ENCODE peak calls at places on chromosome 13, in nine cellular contexts. One of them, this sample, is unnamed.

GRCh38 chr13:32537580-32538233 is 888 bp downstream of the N4BP2L2 start:
- DNase-seq in stimulated activated CD8-positive, alpha-beta memory T cell treated with anti-CD3 and anti-CD28 coated beads, Interleukin-12 subunit alpha, Interleukin-12 subunit beta, amount 100 ng/mL, for 4 hours: peak; percentile 6
- DNase-seq in neural crest cell: peak; percentile 5
- DNase-seq in EL: peak; percentile 22
- DNase-seq in retinal pigment epithelial cell: no peak
- DNase-seq in pons: peak; percentile 9
- DNase-seq in GM20000: no peak
- DNase-seq in Karpas-422: no peak
- DNase-seq in NCI-H1092 treated with DMSO at 0.1 percent for 48 hours: no peak
- DNase-seq in this sample: no peak

GRCh38 chr13:72521965-72522661 is 205.3 kb downstream of the MZT1 start:
- DNase-seq in stimulated activated CD8-positive, alpha-beta memory T cell treated with anti-CD3 and anti-CD28 coated beads, Interleukin-12 subunit alpha, Interleukin-12 subunit beta, amount 100 ng/mL, for 4 hours: no peak
- DNase-seq in neural crest cell: no peak
- DNase-seq in EL: no peak
- DNase-seq in retinal pigment epithelial cell: no peak
- DNase-seq in pons: no peak
- DNase-seq in GM20000: no peak
- DNase-seq in Karpas-422: no peak
- DNase-seq in NCI-H1092 treated with DMSO at 0.1 percent for 48 hours: no peak
- DNase-seq in this sample: no peak

GRCh38 chr13:110628952-110629701 is 13.8 kb downstream of the NAXD start:
- DNase-seq in stimulated activated CD8-positive, alpha-beta memory T cell treated with anti-CD3 and anti-CD28 coated beads, Interleukin-12 subunit alpha, Interleukin-12 subunit beta, amount 100 ng/mL, for 4 hours: no peak
- DNase-seq in neural crest cell: no peak
- DNase-seq in EL: no peak
- DNase-seq in retinal pigment epithelial cell: no peak
- DNase-seq in pons: no peak
- DNase-seq in GM20000: no peak
- DNase-seq in Karpas-422: no peak
- DNase-seq in NCI-H1092 treated with DMSO at 0.1 percent for 48 hours: no peak
- DNase-seq in this sample: no peak

GRCh38 chr13:80361298-80361697 is 20.4 kb upstream of the SPRY2 start:
- DNase-seq in stimulated activated CD8-positive, alpha-beta memory T cell treated with anti-CD3 and anti-CD28 coated beads, Interleukin-12 subunit alpha, Interleukin-12 subunit beta, amount 100 ng/mL, for 4 hours: no peak
- DNase-seq in neural crest cell: no peak
- DNase-seq in EL: no peak
- DNase-seq in retinal pigment epithelial cell: no peak
- DNase-seq in pons: no peak
- DNase-seq in GM20000: no peak
- DNase-seq in Karpas-422: no peak
- DNase-seq in NCI-H1092 treated with DMSO at 0.1 percent for 48 hours: no peak
- DNase-seq in this sample: no peak

GRCh38 chr13:77919351-77920294 is 992 bp upstream of the EDNRB start:
- DNase-seq in stimulated activated CD8-positive, alpha-beta memory T cell treated with anti-CD3 and anti-CD28 coated beads, Interleukin-12 subunit alpha, Interleukin-12 subunit beta, amount 100 ng/mL, for 4 hours: no peak
- DNase-seq in neural crest cell: peak; percentile 40
- DNase-seq in EL: peak; percentile 3
- DNase-seq in retinal pigment epithelial cell: no peak
- DNase-seq in pons: peak; percentile 37
- DNase-seq in GM20000: no peak
- DNase-seq in Karpas-422: no peak
- DNase-seq in NCI-H1092 treated with DMSO at 0.1 percent for 48 hours: peak; percentile 56
- DNase-seq in this sample: peak; percentile 18

GRCh38 chr13:37736040-37736439 is 133.5 kb downstream of the TRPC4 start:
- DNase-seq in stimulated activated CD8-positive, alpha-beta memory T cell treated with anti-CD3 and anti-CD28 coated beads, Interleukin-12 subunit alpha, Interleukin-12 subunit beta, amount 100 ng/mL, for 4 hours: no peak
- DNase-seq in neural crest cell: no peak
- DNase-seq in EL: no peak
- DNase-seq in retinal pigment epithelial cell: no peak
- DNase-seq in pons: no peak
- DNase-seq in GM20000: no peak
- DNase-seq in Karpas-422: no peak
- DNase-seq in NCI-H1092 treated with DMSO at 0.1 percent for 48 hours: no peak
- DNase-seq in this sample: peak; percentile 36

GRCh38 chr13:26051231-26052135 is at the start of gene SHISA2:
- DNase-seq in stimulated activated CD8-positive, alpha-beta memory T cell treated with anti-CD3 and anti-CD28 coated beads, Interleukin-12 subunit alpha, Interleukin-12 subunit beta, amount 100 ng/mL, for 4 hours: peak; percentile 32
- DNase-seq in neural crest cell: peak; percentile 30
- DNase-seq in EL: peak; percentile 47
- DNase-seq in retinal pigment epithelial cell: no peak
- DNase-seq in pons: no peak
- DNase-seq in GM20000: peak; percentile 67
- DNase-seq in Karpas-422: no peak
- DNase-seq in NCI-H1092 treated with DMSO at 0.1 percent for 48 hours: peak; percentile 73
- DNase-seq in this sample: peak; percentile 82

GRCh38 chr13:97259787-97260641 is 37.9 kb downstream of the MBNL2 start:
- DNase-seq in stimulated activated CD8-positive, alpha-beta memory T cell treated with anti-CD3 and anti-CD28 coated beads, Interleukin-12 subunit alpha, Interleukin-12 subunit beta, amount 100 ng/mL, for 4 hours: no peak
- DNase-seq in neural crest cell: no peak
- DNase-seq in EL: peak; percentile 69
- DNase-seq in retinal pigment epithelial cell: no peak
- DNase-seq in pons: no peak
- DNase-seq in GM20000: no peak
- DNase-seq in Karpas-422: no peak
- DNase-seq in NCI-H1092 treated with DMSO at 0.1 percent for 48 hours: no peak
- DNase-seq in this sample: no peak

GRCh38 chr13:58300224-58300623 is 668.7 kb downstream of the PCDH17 start:
- DNase-seq in stimulated activated CD8-positive, alpha-beta memory T cell treated with anti-CD3 and anti-CD28 coated beads, Interleukin-12 subunit alpha, Interleukin-12 subunit beta, amount 100 ng/mL, for 4 hours: no peak
- DNase-seq in neural crest cell: no peak
- DNase-seq in EL: no peak
- DNase-seq in retinal pigment epithelial cell: no peak
- DNase-seq in pons: no peak
- DNase-seq in GM20000: no peak
- DNase-seq in Karpas-422: no peak
- DNase-seq in NCI-H1092 treated with DMSO at 0.1 percent for 48 hours: no peak
- DNase-seq in this sample: no peak

GRCh38 chr13:35832551-35832950 is 298.6 kb downstream of the DCLK1 start:
- DNase-seq in stimulated activated CD8-positive, alpha-beta memory T cell treated with anti-CD3 and anti-CD28 coated beads, Interleukin-12 subunit alpha, Interleukin-12 subunit beta, amount 100 ng/mL, for 4 hours: no peak
- DNase-seq in neural crest cell: no peak
- DNase-seq in EL: peak; percentile 13
- DNase-seq in retinal pigment epithelial cell: no peak
- DNase-seq in pons: no peak
- DNase-seq in GM20000: no peak
- DNase-seq in Karpas-422: no peak
- DNase-seq in NCI-H1092 treated with DMSO at 0.1 percent for 48 hours: no peak
- DNase-seq in this sample: no peak

GRCh38 chr13:99312493-99312883 is 5.3 kb upstream of the GPR183 start:
- DNase-seq in stimulated activated CD8-positive, alpha-beta memory T cell treated with anti-CD3 and anti-CD28 coated beads, Interleukin-12 subunit alpha, Interleukin-12 subunit beta, amount 100 ng/mL, for 4 hours: no peak
- DNase-seq in neural crest cell: no peak
- DNase-seq in EL: peak; percentile 97
- DNase-seq in retinal pigment epithelial cell: no peak
- DNase-seq in pons: peak; percentile 92
- DNase-seq in GM20000: no peak
- DNase-seq in Karpas-422: no peak
- DNase-seq in NCI-H1092 treated with DMSO at 0.1 percent for 48 hours: no peak
- DNase-seq in this sample: no peak

GRCh38 chr13:22926176-22927007 is 254.4 kb upstream of the SGCG start:
- DNase-seq in stimulated activated CD8-positive, alpha-beta memory T cell treated with anti-CD3 and anti-CD28 coated beads, Interleukin-12 subunit alpha, Interleukin-12 subunit beta, amount 100 ng/mL, for 4 hours: no peak
- DNase-seq in neural crest cell: no peak
- DNase-seq in EL: no peak
- DNase-seq in retinal pigment epithelial cell: no peak
- DNase-seq in pons: no peak
- DNase-seq in GM20000: peak; percentile 79
- DNase-seq in Karpas-422: no peak
- DNase-seq in NCI-H1092 treated with DMSO at 0.1 percent for 48 hours: no peak
- DNase-seq in this sample: no peak

GRCh38 chr13:51643114-51643881 is 59.0 kb downstream of the WDFY2 start:
- DNase-seq in stimulated activated CD8-positive, alpha-beta memory T cell treated with anti-CD3 and anti-CD28 coated beads, Interleukin-12 subunit alpha, Interleukin-12 subunit beta, amount 100 ng/mL, for 4 hours: no peak
- DNase-seq in neural crest cell: no peak
- DNase-seq in EL: peak; percentile 98
- DNase-seq in retinal pigment epithelial cell: no peak
- DNase-seq in pons: no peak
- DNase-seq in GM20000: no peak
- DNase-seq in Karpas-422: no peak
- DNase-seq in NCI-H1092 treated with DMSO at 0.1 percent for 48 hours: no peak
- DNase-seq in this sample: no peak

GRCh38 chr13:105804561-105805190 is 730.8 kb downstream of the EFNB2 start:
- DNase-seq in stimulated activated CD8-positive, alpha-beta memory T cell treated with anti-CD3 and anti-CD28 coated beads, Interleukin-12 subunit alpha, Interleukin-12 subunit beta, amount 100 ng/mL, for 4 hours: no peak
- DNase-seq in neural crest cell: no peak
- DNase-seq in EL: peak; percentile 23
- DNase-seq in retinal pigment epithelial cell: no peak
- DNase-seq in pons: peak; percentile 62
- DNase-seq in GM20000: no peak
- DNase-seq in Karpas-422: no peak
- DNase-seq in NCI-H1092 treated with DMSO at 0.1 percent for 48 hours: no peak
- DNase-seq in this sample: no peak

GRCh38 chr13:112441779-112442310 is 65.7 kb downstream of the SPACA7 start:
- DNase-seq in stimulated activated CD8-positive, alpha-beta memory T cell treated with anti-CD3 and anti-CD28 coated beads, Interleukin-12 subunit alpha, Interleukin-12 subunit beta, amount 100 ng/mL, for 4 hours: no peak
- DNase-seq in neural crest cell: no peak
- DNase-seq in EL: no peak
- DNase-seq in retinal pigment epithelial cell: no peak
- DNase-seq in pons: no peak
- DNase-seq in GM20000: no peak
- DNase-seq in Karpas-422: no peak
- DNase-seq in NCI-H1092 treated with DMSO at 0.1 percent for 48 hours: no peak
- DNase-seq in this sample: no peak

GRCh38 chr13:59950201-59950730 is 213.5 kb downstream of the DIAPH3 start:
- DNase-seq in stimulated activated CD8-positive, alpha-beta memory T cell treated with anti-CD3 and anti-CD28 coated beads, Interleukin-12 subunit alpha, Interleukin-12 subunit beta, amount 100 ng/mL, for 4 hours: no peak
- DNase-seq in neural crest cell: no peak
- DNase-seq in EL: no peak
- DNase-seq in retinal pigment epithelial cell: no peak
- DNase-seq in pons: no peak
- DNase-seq in GM20000: no peak
- DNase-seq in Karpas-422: no peak
- DNase-seq in NCI-H1092 treated with DMSO at 0.1 percent for 48 hours: no peak
- DNase-seq in this sample: no peak

This sample was measured in neuronal stem cell.